ENCODE peak calls at places on chromosomes 3 and 15, in five cellular contexts. X is GM13977, S is AG04450, D is PC-3, Y is OCI-LY7. C is an unnamed sample.

GRCh38 chr3:123480428-123480827 is 31.5 kb upstream of the ADCY5 start:
- DNase-seq in X (peak), S (no peak), D (no peak), Y (peak), C (peak)

GRCh38 chr3:70308760-70309159 is 3.7 kb downstream of the MDFIC2 start:
- DNase-seq in X (no peak), S (peak), D (peak), Y (no peak), C (no peak)

GRCh38 chr15:36334059-36334458 is 245.4 kb upstream of the CDIN1 start:
- DNase-seq in X (no peak), S (no peak), D (peak), Y (no peak), C (no peak)

GRCh38 chr15:101038327-101039003 is 119.3 kb downstream of the LRRK1 start:
- DNase-seq in X (no peak), S (no peak), D (no peak), Y (no peak), C (no peak)

GRCh38 chr15:26889298-26889898 is 22.5 kb downstream of the GABRA5 start:
- DNase-seq in X (peak), S (peak), D (peak), Y (peak), C (peak)

GRCh38 chr15:67843571-67844387 is 3.9 kb upstream of the RNU6-1 start:
- DNase-seq in X (no peak), S (no peak), D (no peak), Y (no peak), C (no peak)

GRCh38 chr3:53044371-53045106 is 1.3 kb downstream of the SFMBT1 start:
- DNase-seq in X (peak), S (no peak), D (peak), Y (peak), C (peak)

GRCh38 chr3:159982442-159982841 is 6.2 kb upstream of the IL12A start:
- DNase-seq in X (no peak), S (no peak), D (no peak), Y (no peak), C (no peak)

GRCh38 chr3:42097166-42097946 is 6.2 kb downstream of the TRAK1 start:
- DNase-seq in X (no peak), S (peak), D (no peak), Y (no peak), C (no peak)

GRCh38 chr3:11136116-11136515 is 18.2 kb upstream of the HRH1 start:
- DNase-seq in X (no peak), S (no peak), D (peak), Y (no peak), C (no peak)

DNA sequence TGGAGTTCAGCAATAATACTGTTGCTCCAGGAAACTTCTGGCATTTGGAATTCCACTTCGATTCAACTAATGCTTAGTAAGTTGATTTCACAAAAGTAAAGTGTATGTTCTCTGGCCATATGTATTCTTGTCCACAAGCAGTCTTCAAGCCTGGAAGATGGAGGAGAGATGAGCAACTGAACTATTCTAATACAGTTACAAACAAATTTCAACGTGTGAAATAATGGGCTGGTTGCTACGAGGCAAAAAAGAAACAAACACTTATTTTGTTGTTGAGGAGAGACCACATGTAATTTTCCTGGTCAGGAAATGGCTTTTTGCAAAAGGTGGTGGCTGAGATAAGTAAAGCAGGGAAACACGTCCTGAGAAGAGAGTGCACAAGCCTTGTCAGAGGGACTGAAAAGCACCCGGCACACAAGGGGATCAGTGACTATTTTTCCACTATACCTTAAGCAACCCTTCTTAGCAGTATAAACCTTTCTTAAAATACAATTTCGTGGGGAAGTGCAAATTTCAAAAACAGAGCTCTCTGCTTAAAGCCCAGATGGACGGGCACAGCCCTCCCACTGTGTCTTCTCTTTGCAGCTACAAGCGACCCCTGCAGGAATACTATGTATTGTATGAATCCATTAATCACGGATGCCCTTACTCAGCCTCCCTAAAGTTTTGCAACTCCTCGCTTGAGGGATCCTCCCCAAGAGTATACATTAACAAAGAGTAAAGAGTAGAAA is 253.9 kb downstream of the IL5RA start:
- DNase-seq in X (no peak), S (no peak), D (no peak), Y (no peak), C (no peak)
- TF ChIP-seq CTCF in X (no peak), S (no peak), D (no peak), Y (no peak), C (no peak)

GRCh38 chr3:196236169-196236568 is 19.8 kb downstream of the SLC51A start:
- DNase-seq in X (no peak), S (no peak), D (no peak), Y (no peak), C (no peak)

GRCh38 chr3:196235452-196236122 is 19.3 kb downstream of the SLC51A start:
- DNase-seq in X (peak), S (no peak), D (no peak), Y (no peak), C (no peak)

GRCh38 chr3:196237203-196237602 is 20.9 kb downstream of the SLC51A start:
- DNase-seq in X (peak), S (no peak), D (no peak), Y (no peak), C (no peak)

GRCh38 chr3:196232154-196232881 is 16.0 kb downstream of the SLC51A start:
- DNase-seq in X (peak), S (no peak), D (no peak), Y (no peak), C (peak)

DNA sequence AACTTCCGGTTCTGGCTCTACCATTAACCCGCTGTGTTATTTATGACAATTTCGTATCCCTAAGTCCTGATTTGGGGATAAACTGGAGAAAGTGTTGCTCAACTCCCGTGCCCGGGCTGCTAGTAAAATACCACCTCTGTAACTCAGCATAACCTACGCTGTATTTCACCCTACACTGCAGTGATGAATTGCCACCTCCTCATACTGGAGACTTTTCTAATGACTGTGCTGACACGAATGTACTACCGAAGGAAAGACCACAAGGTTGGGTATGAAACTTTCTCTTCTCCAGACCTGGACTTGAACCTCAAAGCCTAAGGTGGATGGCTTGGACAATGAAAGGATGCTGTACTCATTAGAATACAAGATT is 16.5 kb downstream of the SLC51A start:
- DNase-seq in X (no peak), S (no peak), D (no peak), Y (no peak), C (no peak)
- TF ChIP-seq CTCF in X (no peak), S (no peak), D (no peak), Y (no peak), C (no peak)

GRCh38 chr3:114454592-114455251 is 160.9 kb downstream of the TIGIT start:
- DNase-seq in X (no peak), S (no peak), D (no peak), Y (peak), C (no peak)
- TF ChIP-seq CTCF in X (no peak), S (no peak), D (no peak), Y (peak), C (no peak)

GRCh38 chr3:16516695-16517481 is 3.4 kb upstream of the RFTN1 start:
- DNase-seq in X (peak), S (peak), D (peak), Y (no peak), C (no peak)
- TF ChIP-seq CTCF in X (no peak), S (peak), D (peak), Y (peak), C (no peak)

DNA sequence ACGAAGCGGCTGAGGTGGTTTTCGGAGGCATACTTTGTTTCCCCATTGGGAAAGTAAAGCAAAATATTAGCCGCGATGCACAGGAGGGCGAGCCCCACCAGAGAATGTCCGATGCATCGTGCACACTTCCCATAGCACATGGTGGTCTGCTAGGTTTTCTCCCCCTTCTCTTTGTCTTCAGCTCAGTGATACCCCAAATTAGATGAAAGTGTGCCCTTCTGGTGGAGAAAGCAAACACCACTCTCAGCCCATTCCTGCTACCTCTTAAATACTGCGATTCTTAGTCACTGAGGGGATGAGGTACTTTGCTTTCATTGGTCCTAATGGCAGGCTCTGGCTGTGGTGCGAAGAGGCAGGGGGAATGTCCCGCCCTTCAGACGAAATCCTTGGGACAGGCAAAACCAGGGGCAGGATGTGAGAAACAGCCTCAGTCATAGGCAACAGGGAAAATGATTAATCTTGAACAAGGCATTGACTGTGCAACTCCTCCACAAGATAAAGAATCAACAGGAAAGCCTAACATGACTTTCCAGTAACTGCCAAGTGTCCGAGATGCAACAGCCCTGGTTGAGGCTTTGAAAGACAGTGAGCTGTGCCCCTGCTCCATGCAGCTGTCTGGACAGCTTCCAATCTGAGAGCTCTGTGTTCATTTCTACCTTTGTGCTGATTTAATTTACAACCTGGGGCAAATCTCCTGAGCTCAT is at the start of gene TM4SF1:
- DNase-seq in X (no peak), S (peak), D (peak), Y (no peak), C (no peak)
- TF ChIP-seq CTCF in X (no peak), S (no peak), D (no peak), Y (no peak), C (no peak)

GRCh38 chr15:25439456-25439836 is 622 bp upstream of the UBE3A start:
- DNase-seq in X (peak), S (no peak), D (peak), Y (peak), C (peak)

GRCh38 chr15:25441111-25441510 is 2.3 kb upstream of the UBE3A start:
- DNase-seq in X (no peak), S (no peak), D (peak), Y (no peak), C (no peak)

GRCh38 chr15:25436707-25437106 is 2.1 kb downstream of the UBE3A start:
- DNase-seq in X (no peak), S (no peak), D (peak), Y (no peak), C (no peak)

GRCh38 chr15:25437751-25438600 is 848 bp downstream of the UBE3A start:
- DNase-seq in X (peak), S (no peak), D (peak), Y (peak), C (peak)

DNA sequence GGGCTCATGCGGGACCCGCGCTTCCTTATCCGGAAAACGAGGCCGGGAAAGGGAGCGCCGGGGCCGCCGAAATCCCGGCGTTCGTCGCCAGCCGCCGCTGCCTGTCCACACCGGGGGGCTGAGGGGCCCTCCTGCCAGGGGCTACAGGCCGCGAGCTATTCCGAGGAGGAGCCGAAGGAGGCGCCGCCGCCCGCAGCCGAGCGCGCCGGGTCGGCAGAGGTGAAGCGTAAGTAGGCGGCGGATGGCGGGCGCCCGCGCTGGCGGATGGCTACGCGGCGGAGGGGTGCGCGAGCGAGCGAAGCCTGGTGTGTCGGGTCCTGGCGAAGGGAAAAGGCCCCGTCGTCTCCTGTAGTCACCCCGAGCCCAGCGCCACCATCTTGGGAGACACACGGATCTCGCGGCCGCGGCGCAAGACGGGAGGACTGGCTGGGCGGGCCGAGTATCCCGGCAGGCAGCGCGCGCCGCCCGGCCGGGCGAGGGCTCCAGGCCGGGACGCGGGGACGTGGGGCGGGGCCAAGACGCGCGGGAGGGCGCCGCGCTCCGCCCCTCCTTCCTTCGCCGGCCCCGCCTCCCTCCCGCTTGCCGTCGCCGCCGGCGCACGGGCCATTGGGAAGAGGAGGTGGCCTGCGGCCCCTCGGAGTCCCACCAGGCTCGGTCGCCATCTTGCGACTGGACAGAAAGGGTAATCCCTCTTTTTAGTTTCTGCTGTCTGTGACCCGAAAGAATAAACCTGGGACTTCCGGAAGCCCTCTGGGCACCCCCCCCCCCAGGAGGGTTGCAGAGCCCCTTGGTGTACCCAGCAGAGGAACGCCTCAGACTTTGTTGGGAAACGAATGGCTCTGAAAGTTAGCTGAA is at the start of gene UBE3A:
- DNase-seq in X (peak), S (peak), D (peak), Y (peak), C (peak)
- TF ChIP-seq CTCF in X (peak), S (peak), D (no peak), Y (peak), C (peak)